ENCODE peak calls at places on chromosomes 7 and 10, in ten cellular contexts. One of them, this sample, is unnamed.

GRCh38 chr7:100865971-100866720 is 1.0 kb upstream of the TRIP6 start:
- DNase-seq in spleen: peak; percentile 90
- DNase-seq in prostate gland: peak; percentile 87
- DNase-seq in tibial nerve: peak; percentile 69
- DNase-seq in endothelial cell of umbilical vein: peak; percentile 67
- DNase-seq in transverse colon: peak; percentile 86
- DNase-seq in uterus: peak; percentile 88
- DNase-seq in ovary: peak; percentile 86
- DNase-seq in IMR-90: no peak
- DNase-seq in heart left ventricle: peak; percentile 87
- DNase-seq in this sample: peak; percentile 81

GRCh38 chr7:53504914-53505313 is 469.5 kb downstream of the POM121L12 start:
- DNase-seq in spleen: no peak
- DNase-seq in prostate gland: no peak
- DNase-seq in tibial nerve: no peak
- DNase-seq in endothelial cell of umbilical vein: no peak
- DNase-seq in transverse colon: no peak
- DNase-seq in uterus: no peak
- DNase-seq in ovary: no peak
- DNase-seq in IMR-90: no peak
- DNase-seq in heart left ventricle: no peak
- DNase-seq in this sample: no peak

GRCh38 chr7:155865830-155866545 is 53.7 kb upstream of the SHH start:
- DNase-seq in spleen: peak; percentile 61
- DNase-seq in prostate gland: no peak
- DNase-seq in tibial nerve: no peak
- DNase-seq in endothelial cell of umbilical vein: no peak
- DNase-seq in transverse colon: peak; percentile 36
- DNase-seq in uterus: no peak
- DNase-seq in ovary: no peak
- DNase-seq in IMR-90: no peak
- DNase-seq in heart left ventricle: peak; percentile 38
- DNase-seq in this sample: no peak

GRCh38 chr10:106682175-106682574 is 482.3 kb downstream of the SORCS1 start:
- DNase-seq in spleen: no peak
- DNase-seq in prostate gland: no peak
- DNase-seq in tibial nerve: no peak
- DNase-seq in endothelial cell of umbilical vein: no peak
- DNase-seq in transverse colon: no peak
- DNase-seq in uterus: no peak
- DNase-seq in ovary: no peak
- DNase-seq in IMR-90: peak; percentile 4
- DNase-seq in heart left ventricle: no peak
- DNase-seq in this sample: no peak

GRCh38 chr7:141393056-141393455 is 158.2 kb upstream of the AGK start:
- DNase-seq in spleen: no peak
- DNase-seq in prostate gland: no peak
- DNase-seq in tibial nerve: no peak
- DNase-seq in endothelial cell of umbilical vein: no peak
- DNase-seq in transverse colon: no peak
- DNase-seq in uterus: no peak
- DNase-seq in ovary: no peak
- DNase-seq in IMR-90: no peak
- DNase-seq in heart left ventricle: no peak
- DNase-seq in this sample: no peak

GRCh38 chr7:142632291-142633134 is 116.8 kb upstream of the PRSS1 start:
- DNase-seq in spleen: peak; percentile 81
- DNase-seq in prostate gland: peak; percentile 44
- DNase-seq in tibial nerve: peak; percentile 52
- DNase-seq in endothelial cell of umbilical vein: peak; percentile 74
- DNase-seq in transverse colon: peak; percentile 54
- DNase-seq in uterus: no peak
- DNase-seq in ovary: peak; percentile 49
- DNase-seq in IMR-90: peak; percentile 60
- DNase-seq in heart left ventricle: peak; percentile 65
- DNase-seq in this sample: peak; percentile 36

GRCh38 chr7:27631411-27631810 is 31.3 kb downstream of the HIBADH start:
- DNase-seq in spleen: no peak
- DNase-seq in prostate gland: no peak
- DNase-seq in tibial nerve: no peak
- DNase-seq in endothelial cell of umbilical vein: no peak
- DNase-seq in transverse colon: no peak
- DNase-seq in uterus: no peak
- DNase-seq in ovary: no peak
- DNase-seq in IMR-90: peak; percentile 20
- DNase-seq in heart left ventricle: no peak
- DNase-seq in this sample: no peak

GRCh38 chr7:91435386-91436059 is 171.3 kb downstream of the FZD1 start:
- DNase-seq in spleen: no peak
- DNase-seq in prostate gland: no peak
- DNase-seq in tibial nerve: no peak
- DNase-seq in endothelial cell of umbilical vein: no peak
- DNase-seq in transverse colon: no peak
- DNase-seq in uterus: no peak
- DNase-seq in ovary: no peak
- DNase-seq in IMR-90: no peak
- DNase-seq in heart left ventricle: no peak
- DNase-seq in this sample: no peak

GRCh38 chr7:76280408-76280807 is 22.1 kb upstream of the HSPB1 start:
- DNase-seq in spleen: no peak
- DNase-seq in prostate gland: no peak
- DNase-seq in tibial nerve: no peak
- DNase-seq in endothelial cell of umbilical vein: no peak
- DNase-seq in transverse colon: no peak
- DNase-seq in uterus: no peak
- DNase-seq in ovary: peak; percentile 53
- DNase-seq in IMR-90: no peak
- DNase-seq in heart left ventricle: no peak
- DNase-seq in this sample: no peak

GRCh38 chr7:116777613-116778380 is 84.6 kb upstream of the CAPZA2 start:
- DNase-seq in spleen: no peak
- DNase-seq in prostate gland: no peak
- DNase-seq in tibial nerve: no peak
- DNase-seq in endothelial cell of umbilical vein: peak; percentile 45
- DNase-seq in transverse colon: no peak
- DNase-seq in uterus: no peak
- DNase-seq in ovary: no peak
- DNase-seq in IMR-90: peak; percentile 71
- DNase-seq in heart left ventricle: no peak
- DNase-seq in this sample: no peak

GRCh38 chr7:44315504-44315903 is 9.9 kb downstream of the CAMK2B start:
- DNase-seq in spleen: no peak
- DNase-seq in prostate gland: no peak
- DNase-seq in tibial nerve: no peak
- DNase-seq in endothelial cell of umbilical vein: no peak
- DNase-seq in transverse colon: no peak
- DNase-seq in uterus: no peak
- DNase-seq in ovary: no peak
- DNase-seq in IMR-90: no peak
- DNase-seq in heart left ventricle: no peak
- DNase-seq in this sample: no peak
- H3K4me3 ChIP-seq in spleen: no peak overlapping the region
- H3K4me3 ChIP-seq in prostate gland: no peak overlapping the region
- H3K4me3 ChIP-seq in tibial nerve: no peak overlapping the region
- H3K4me3 ChIP-seq in endothelial cell of umbilical vein: no peak overlapping the region
- H3K4me3 ChIP-seq in transverse colon: no peak overlapping the region
- H3K4me3 ChIP-seq in uterus: no peak overlapping the region
- H3K4me3 ChIP-seq in ovary: no peak overlapping the region
- H3K4me3 ChIP-seq in IMR-90: no peak overlapping the region
- H3K4me3 ChIP-seq in heart left ventricle: no peak overlapping the region
- H3K4me3 ChIP-seq in this sample: no peak overlapping the region

GRCh38 chr7:55367283-55367840 is 2.2 kb downstream of the LANCL2 start:
- DNase-seq in spleen: no peak
- DNase-seq in prostate gland: no peak
- DNase-seq in tibial nerve: no peak
- DNase-seq in endothelial cell of umbilical vein: no peak
- DNase-seq in transverse colon: no peak
- DNase-seq in uterus: no peak
- DNase-seq in ovary: no peak
- DNase-seq in IMR-90: no peak
- DNase-seq in heart left ventricle: no peak
- DNase-seq in this sample: no peak

GRCh38 chr7:55365103-55365679 is at the start of gene LANCL2:
- DNase-seq in spleen: no peak
- DNase-seq in prostate gland: peak; percentile 36
- DNase-seq in tibial nerve: peak; percentile 9
- DNase-seq in endothelial cell of umbilical vein: peak; percentile 62
- DNase-seq in transverse colon: peak; percentile 60
- DNase-seq in uterus: peak; percentile 41
- DNase-seq in ovary: no peak
- DNase-seq in IMR-90: peak; percentile 16
- DNase-seq in heart left ventricle: no peak
- DNase-seq in this sample: peak; percentile 87

GRCh38 chr7:55366461-55367138 is 1.5 kb downstream of the LANCL2 start:
- DNase-seq in spleen: no peak
- DNase-seq in prostate gland: no peak
- DNase-seq in tibial nerve: no peak
- DNase-seq in endothelial cell of umbilical vein: no peak
- DNase-seq in transverse colon: no peak
- DNase-seq in uterus: no peak
- DNase-seq in ovary: no peak
- DNase-seq in IMR-90: no peak
- DNase-seq in heart left ventricle: no peak
- DNase-seq in this sample: no peak

GRCh38 chr7:55363386-55364170 is 1.6 kb upstream of the LANCL2 start:
- DNase-seq in spleen: peak; percentile 83
- DNase-seq in prostate gland: no peak
- DNase-seq in tibial nerve: no peak
- DNase-seq in endothelial cell of umbilical vein: no peak
- DNase-seq in transverse colon: no peak
- DNase-seq in uterus: no peak
- DNase-seq in ovary: no peak
- DNase-seq in IMR-90: no peak
- DNase-seq in heart left ventricle: no peak
- DNase-seq in this sample: no peak

GRCh38 chr7:55365680-55366460 is 733 bp downstream of the LANCL2 start:
- DNase-seq in spleen: peak; percentile 99
- DNase-seq in prostate gland: peak; percentile 94
- DNase-seq in tibial nerve: peak; percentile 87
- DNase-seq in endothelial cell of umbilical vein: peak; percentile 94
- DNase-seq in transverse colon: peak; percentile 96
- DNase-seq in uterus: peak; percentile 93
- DNase-seq in ovary: peak; percentile 96
- DNase-seq in IMR-90: peak; percentile 96
- DNase-seq in heart left ventricle: peak; percentile 98
- DNase-seq in this sample: peak; percentile 98
- TF ChIP-seq POLR2A in spleen: peak; percentile 76
- TF ChIP-seq POLR2A in prostate gland: peak; percentile 59
- TF ChIP-seq POLR2A in tibial nerve: peak; percentile 59
- TF ChIP-seq POLR2A in endothelial cell of umbilical vein: peak; percentile 70
- TF ChIP-seq POLR2A in transverse colon: peak; percentile 72
- TF ChIP-seq POLR2A in uterus: peak; percentile 53
- TF ChIP-seq POLR2A in ovary: peak; percentile 51
- TF ChIP-seq POLR2A in IMR-90: peak; percentile 88
- TF ChIP-seq POLR2A in heart left ventricle: peak; percentile 65
- TF ChIP-seq POLR2A in this sample: no peak

GRCh38 chr7:50801907-50802306 is 19.2 kb upstream of the GRB10 start:
- DNase-seq in spleen: no peak
- DNase-seq in prostate gland: no peak
- DNase-seq in tibial nerve: no peak
- DNase-seq in endothelial cell of umbilical vein: no peak
- DNase-seq in transverse colon: no peak
- DNase-seq in uterus: no peak
- DNase-seq in ovary: no peak
- DNase-seq in IMR-90: no peak
- DNase-seq in heart left ventricle: no peak
- DNase-seq in this sample: no peak
- TF ChIP-seq CTCF in spleen: no peak
- TF ChIP-seq CTCF in prostate gland: no peak
- TF ChIP-seq CTCF in tibial nerve: no peak
- TF ChIP-seq CTCF in endothelial cell of umbilical vein: no peak
- TF ChIP-seq CTCF in transverse colon: no peak
- TF ChIP-seq CTCF in uterus: no peak
- TF ChIP-seq CTCF in ovary: no peak
- TF ChIP-seq CTCF in IMR-90: no peak
- TF ChIP-seq CTCF in heart left ventricle: no peak
- TF ChIP-seq CTCF in this sample: no peak

DNA sequence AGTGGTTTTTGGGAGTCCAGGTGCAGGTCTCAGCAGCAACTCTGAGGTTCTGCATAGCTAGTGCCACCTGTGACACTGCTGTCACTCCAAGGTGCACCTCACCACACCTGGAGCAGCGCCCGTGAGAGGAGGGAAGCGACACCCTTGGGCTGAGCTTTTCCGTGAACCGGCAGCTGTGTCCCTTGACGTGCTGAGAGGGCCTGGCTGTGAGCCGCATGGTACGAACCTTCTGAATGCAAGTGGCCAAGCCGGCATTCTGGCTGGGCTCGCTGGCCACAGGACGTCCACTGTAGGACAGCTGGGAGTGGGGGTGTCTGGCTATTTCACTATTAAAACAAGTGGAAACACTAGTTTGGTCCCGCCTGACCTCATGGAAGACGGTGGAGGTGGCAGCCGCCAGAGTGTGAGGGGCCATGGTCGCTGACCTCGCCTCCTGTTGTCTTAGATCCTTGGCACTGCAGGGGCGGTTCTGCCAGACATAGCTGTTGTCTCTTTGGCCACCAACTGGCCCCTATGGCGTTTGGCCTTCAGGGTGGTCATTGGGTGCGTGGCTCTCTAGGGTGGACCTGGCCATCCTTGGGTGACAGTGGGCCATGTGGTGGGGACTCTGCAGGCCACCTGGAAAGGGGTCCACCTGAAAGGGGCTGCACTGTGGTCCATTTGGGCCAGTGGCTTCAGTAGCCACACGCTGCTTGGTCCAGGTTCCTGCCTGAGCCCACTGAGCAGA is 12.9 kb downstream of the INPP5A start:
- DNase-seq in spleen: peak; percentile 84
- DNase-seq in prostate gland: no peak
- DNase-seq in tibial nerve: no peak
- DNase-seq in endothelial cell of umbilical vein: no peak
- DNase-seq in transverse colon: no peak
- DNase-seq in uterus: peak; percentile 11
- DNase-seq in ovary: no peak
- DNase-seq in IMR-90: no peak
- DNase-seq in heart left ventricle: peak; percentile 66
- DNase-seq in this sample: no peak
- H3K4me3 ChIP-seq in spleen: no peak overlapping the region
- H3K4me3 ChIP-seq in prostate gland: no peak overlapping the region
- H3K4me3 ChIP-seq in tibial nerve: no peak overlapping the region
- H3K4me3 ChIP-seq in endothelial cell of umbilical vein: no peak overlapping the region
- H3K4me3 ChIP-seq in transverse colon: no peak overlapping the region
- H3K4me3 ChIP-seq in uterus: no peak overlapping the region
- H3K4me3 ChIP-seq in ovary: no peak overlapping the region
- H3K4me3 ChIP-seq in IMR-90: no peak overlapping the region
- H3K4me3 ChIP-seq in heart left ventricle: no peak overlapping the region
- H3K4me3 ChIP-seq in this sample: no peak overlapping the region

GRCh38 chr10:68406815-68407585 is at the start of gene RUFY2:
- DNase-seq in spleen: peak; percentile 96
- DNase-seq in prostate gland: peak; percentile 54
- DNase-seq in tibial nerve: peak; percentile 54
- DNase-seq in endothelial cell of umbilical vein: peak; percentile 79
- DNase-seq in transverse colon: peak; percentile 80
- DNase-seq in uterus: peak; percentile 77
- DNase-seq in ovary: peak; percentile 91
- DNase-seq in IMR-90: peak; percentile 70
- DNase-seq in heart left ventricle: peak; percentile 91
- DNase-seq in this sample: peak; percentile 44
- TF ChIP-seq POLR2A in spleen: no peak
- TF ChIP-seq POLR2A in prostate gland: no peak
- TF ChIP-seq POLR2A in tibial nerve: peak; percentile 84
- TF ChIP-seq POLR2A in endothelial cell of umbilical vein: peak; percentile 45
- TF ChIP-seq POLR2A in transverse colon: peak; percentile 60
- TF ChIP-seq POLR2A in uterus: peak; percentile 64
- TF ChIP-seq POLR2A in ovary: peak; percentile 64
- TF ChIP-seq POLR2A in IMR-90: no peak
- TF ChIP-seq POLR2A in heart left ventricle: peak; percentile 61
- TF ChIP-seq POLR2A in this sample: no peak